ENCODE peak calls at places on chromosomes 3 and 15, in four cellular contexts. One of them, this sample, is unnamed.

GRCh38 chr15:37016287-37016686 is 84.1 kb downstream of the MEIS2 start:
- DNase-seq in HepG2: no peak
- DNase-seq in K562: no peak
- DNase-seq in GM12878: no peak
- DNase-seq in this sample: no peak

GRCh38 chr3:177236704-177237103 is 39.4 kb upstream of the TBL1XR1 start:
- DNase-seq in HepG2: no peak
- DNase-seq in K562: no peak
- DNase-seq in GM12878: no peak
- DNase-seq in this sample: no peak

GRCh38 chr3:171865191-171865865 is 22.2 kb downstream of the TMEM212 start:
- DNase-seq in HepG2: no peak
- DNase-seq in K562: no peak
- DNase-seq in GM12878: no peak
- DNase-seq in this sample: no peak

GRCh38 chr3:14319654-14320182 is 82.7 kb upstream of the SLC6A6 start:
- DNase-seq in HepG2: peak
- DNase-seq in K562: peak
- DNase-seq in GM12878: peak
- DNase-seq in this sample: peak

GRCh38 chr3:50156991-50157493 is 1.9 kb downstream of the SEMA3F start:
- DNase-seq in HepG2: no peak
- DNase-seq in K562: peak
- DNase-seq in GM12878: no peak
- DNase-seq in this sample: peak

GRCh38 chr15:55277116-55277564 is 12.5 kb downstream of the RAB27A start:
- DNase-seq in HepG2: no peak
- DNase-seq in K562: no peak
- DNase-seq in GM12878: peak
- DNase-seq in this sample: no peak

GRCh38 chr3:128556949-128557348 is 63.9 kb upstream of the GATA2 start:
- DNase-seq in HepG2: no peak
- DNase-seq in K562: no peak
- DNase-seq in GM12878: no peak
- DNase-seq in this sample: no peak

GRCh38 chr15:101652783-101653430 is 726 bp upstream of the TM2D3 start:
- DNase-seq in HepG2: no peak
- DNase-seq in K562: peak
- DNase-seq in GM12878: no peak
- DNase-seq in this sample: peak

GRCh38 chr3:132543016-132543739 is 53.9 kb upstream of the ACKR4 start:
- DNase-seq in HepG2: peak
- DNase-seq in K562: peak
- DNase-seq in GM12878: peak
- DNase-seq in this sample: no peak

GRCh38 chr3:46489875-46490274 is 7.9 kb upstream of the RTP3 start:
- DNase-seq in HepG2: no peak
- DNase-seq in K562: no peak
- DNase-seq in GM12878: no peak
- DNase-seq in this sample: no peak

GRCh38 chr15:22960126-22960525 is 20.0 kb downstream of the CYFIP1 start:
- DNase-seq in HepG2: no peak
- DNase-seq in K562: no peak
- DNase-seq in GM12878: no peak
- DNase-seq in this sample: no peak

GRCh38 chr3:185473290-185473815 is 25.5 kb downstream of the TMEM41A start:
- DNase-seq in HepG2: no peak
- DNase-seq in K562: peak
- DNase-seq in GM12878: no peak
- DNase-seq in this sample: no peak

GRCh38 chr3:110620118-110620517 is 451.5 kb upstream of the NECTIN3 start:
- DNase-seq in HepG2: no peak
- DNase-seq in K562: peak
- DNase-seq in GM12878: no peak
- DNase-seq in this sample: no peak

GRCh38 chr3:12884104-12884742 is 42.9 kb upstream of the RPL32 start:
- DNase-seq in HepG2: no peak
- DNase-seq in K562: no peak
- DNase-seq in GM12878: no peak
- DNase-seq in this sample: no peak

GRCh38 chr3:157390713-157391515 is 45.7 kb upstream of the PTX3 start:
- DNase-seq in HepG2: no peak
- DNase-seq in K562: no peak
- DNase-seq in GM12878: no peak
- DNase-seq in this sample: no peak
- TF ChIP-seq ETV6 in HepG2: no peak
- TF ChIP-seq ETV6 in K562: no peak
- TF ChIP-seq ETV6 in GM12878: no peak
- TF ChIP-seq ETV6 in this sample: no peak

GRCh38 chr15:78984041-78984440 is 39.2 kb upstream of the CTSH start:
- DNase-seq in HepG2: no peak
- DNase-seq in K562: no peak
- DNase-seq in GM12878: no peak
- DNase-seq in this sample: no peak
- TF ChIP-seq ETV6 in HepG2: no peak
- TF ChIP-seq ETV6 in K562: no peak
- TF ChIP-seq ETV6 in GM12878: no peak
- TF ChIP-seq ETV6 in this sample: no peak

GRCh38 chr3:151894219-151894618 is 20.8 kb downstream of the SUCNR1 start:
- DNase-seq in HepG2: no peak
- DNase-seq in K562: no peak
- DNase-seq in GM12878: no peak
- DNase-seq in this sample: no peak

GRCh38 chr3:151895881-151896661 is 22.6 kb downstream of the SUCNR1 start:
- DNase-seq in HepG2: no peak
- DNase-seq in K562: no peak
- DNase-seq in GM12878: no peak
- DNase-seq in this sample: no peak

GRCh38 chr3:151900460-151900859 is 27.0 kb downstream of the SUCNR1 start:
- DNase-seq in HepG2: no peak
- DNase-seq in K562: no peak
- DNase-seq in GM12878: no peak
- DNase-seq in this sample: no peak

GRCh38 chr3:151895478-151895877 is 22.0 kb downstream of the SUCNR1 start:
- DNase-seq in HepG2: no peak
- DNase-seq in K562: no peak
- DNase-seq in GM12878: no peak
- DNase-seq in this sample: no peak

DNA sequence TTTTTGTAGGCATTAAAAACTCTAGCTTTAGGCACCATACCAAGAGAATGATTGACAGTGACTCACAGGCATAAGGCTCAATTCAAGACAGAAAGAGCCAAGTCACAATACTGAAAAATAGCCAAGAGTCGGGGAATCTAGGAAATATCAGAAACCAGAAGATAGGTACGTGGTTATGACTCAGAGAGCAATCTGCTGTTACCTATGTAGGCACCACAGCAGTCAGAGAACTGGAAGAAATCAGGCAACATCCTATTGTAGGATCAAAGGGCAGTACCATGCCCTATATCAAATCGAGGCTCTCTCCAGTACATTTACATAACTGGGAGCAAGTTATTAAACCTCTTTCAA is 23.2 kb downstream of the SUCNR1 start:
- DNase-seq in HepG2: no peak
- DNase-seq in K562: no peak
- DNase-seq in GM12878: no peak
- DNase-seq in this sample: no peak
- TF ChIP-seq ETV6 in HepG2: no peak
- TF ChIP-seq ETV6 in K562: no peak
- TF ChIP-seq ETV6 in GM12878: no peak
- TF ChIP-seq ETV6 in this sample: no peak

GRCh38 chr15:82543155-82543554 is 2.9 kb upstream of the RPS17 start:
- DNase-seq in HepG2: no peak
- DNase-seq in K562: peak
- DNase-seq in GM12878: no peak
- DNase-seq in this sample: no peak

GRCh38 chr15:82540055-82540983 is at the start of gene RPS17:
- DNase-seq in HepG2: peak
- DNase-seq in K562: peak
- DNase-seq in GM12878: peak
- DNase-seq in this sample: peak

GRCh38 chr15:82539690-82540054 is 585 bp downstream of the RPS17 start:
- DNase-seq in HepG2: no peak
- DNase-seq in K562: peak
- DNase-seq in GM12878: no peak
- DNase-seq in this sample: no peak

GRCh38 chr15:82538961-82539689 is 1.1 kb downstream of the RPS17 start:
- DNase-seq in HepG2: peak
- DNase-seq in K562: peak
- DNase-seq in GM12878: no peak
- DNase-seq in this sample: no peak

DNA sequence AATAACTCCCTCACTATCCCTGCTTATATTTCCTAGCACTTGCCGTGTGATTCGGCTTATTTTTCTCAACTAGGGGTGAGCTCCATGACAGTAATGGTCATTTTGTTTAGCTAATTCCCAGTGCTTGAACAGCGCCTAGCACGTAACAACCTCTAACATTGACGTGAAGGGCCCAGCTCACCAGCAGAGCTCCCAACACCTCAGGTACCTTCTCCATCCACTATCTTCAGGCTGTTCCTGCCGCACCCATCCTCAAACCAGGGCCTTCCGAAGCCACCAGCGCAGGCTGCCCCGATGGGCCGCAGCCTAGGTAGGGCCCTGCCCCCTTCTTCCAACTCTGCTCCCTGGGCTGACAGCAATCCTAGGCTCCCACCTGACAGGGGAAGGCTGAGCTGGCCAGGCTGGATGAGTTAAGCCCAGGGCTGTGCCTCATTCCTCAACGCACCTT is 751 bp upstream of the RPS17 start:
- DNase-seq in HepG2: no peak
- DNase-seq in K562: peak
- DNase-seq in GM12878: no peak
- DNase-seq in this sample: peak
- TF ChIP-seq ETV6 in HepG2: no peak
- TF ChIP-seq ETV6 in K562: no peak
- TF ChIP-seq ETV6 in GM12878: no peak
- TF ChIP-seq ETV6 in this sample: no peak

DNA sequence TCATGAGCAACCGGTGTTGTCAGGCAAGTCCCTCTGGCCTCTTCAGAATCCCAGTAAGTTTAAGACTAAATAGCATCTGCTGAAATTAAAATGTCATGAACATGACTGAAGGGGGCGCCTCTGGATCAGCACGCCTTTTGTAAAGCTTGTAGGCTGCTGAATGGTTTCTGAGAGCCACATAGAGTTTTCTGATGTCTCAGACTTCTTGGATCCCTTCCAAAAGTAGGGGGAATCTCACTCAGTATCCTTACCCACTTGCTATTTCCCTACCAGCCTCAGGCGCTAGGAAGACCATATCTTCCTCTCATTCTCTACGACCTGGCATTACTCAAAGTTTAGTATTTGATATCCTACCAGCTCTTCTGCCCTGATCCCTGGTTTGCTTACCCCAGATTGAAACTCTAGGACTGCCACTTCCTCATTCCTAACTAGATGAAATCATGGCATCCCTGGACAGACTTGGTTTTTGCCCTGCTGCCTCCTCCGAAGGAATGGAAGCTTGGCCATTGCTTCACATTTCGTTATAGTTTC is 62.7 kb upstream of the CD47 start:
- DNase-seq in HepG2: peak
- DNase-seq in K562: peak
- DNase-seq in GM12878: no peak
- DNase-seq in this sample: peak
- TF ChIP-seq ETV6 in HepG2: no peak
- TF ChIP-seq ETV6 in K562: no peak
- TF ChIP-seq ETV6 in GM12878: no peak
- TF ChIP-seq ETV6 in this sample: no peak

GRCh38 chr15:67947254-67948039 is 106.7 kb upstream of the PIAS1 start:
- DNase-seq in HepG2: peak
- DNase-seq in K562: no peak
- DNase-seq in GM12878: no peak
- DNase-seq in this sample: no peak

GRCh38 chr15:67945131-67945530 is 105.3 kb upstream of the RNU6-1 start:
- DNase-seq in HepG2: no peak
- DNase-seq in K562: no peak
- DNase-seq in GM12878: no peak
- DNase-seq in this sample: no peak

GRCh38 chr15:67946701-67947100 is 106.9 kb upstream of the RNU6-1 start:
- DNase-seq in HepG2: no peak
- DNase-seq in K562: no peak
- DNase-seq in GM12878: peak
- DNase-seq in this sample: no peak

GRCh38 chr15:67943961-67944674 is 104.3 kb upstream of the RNU6-1 start:
- DNase-seq in HepG2: no peak
- DNase-seq in K562: no peak
- DNase-seq in GM12878: no peak
- DNase-seq in this sample: no peak

GRCh38 chr15:67945951-67946700 is 106.3 kb upstream of the RNU6-1 start:
- DNase-seq in HepG2: peak
- DNase-seq in K562: peak
- DNase-seq in GM12878: no peak
- DNase-seq in this sample: peak
- TF ChIP-seq ETV6 in HepG2: no peak
- TF ChIP-seq ETV6 in K562: no peak
- TF ChIP-seq ETV6 in GM12878: no peak
- TF ChIP-seq ETV6 in this sample: no peak

DNA sequence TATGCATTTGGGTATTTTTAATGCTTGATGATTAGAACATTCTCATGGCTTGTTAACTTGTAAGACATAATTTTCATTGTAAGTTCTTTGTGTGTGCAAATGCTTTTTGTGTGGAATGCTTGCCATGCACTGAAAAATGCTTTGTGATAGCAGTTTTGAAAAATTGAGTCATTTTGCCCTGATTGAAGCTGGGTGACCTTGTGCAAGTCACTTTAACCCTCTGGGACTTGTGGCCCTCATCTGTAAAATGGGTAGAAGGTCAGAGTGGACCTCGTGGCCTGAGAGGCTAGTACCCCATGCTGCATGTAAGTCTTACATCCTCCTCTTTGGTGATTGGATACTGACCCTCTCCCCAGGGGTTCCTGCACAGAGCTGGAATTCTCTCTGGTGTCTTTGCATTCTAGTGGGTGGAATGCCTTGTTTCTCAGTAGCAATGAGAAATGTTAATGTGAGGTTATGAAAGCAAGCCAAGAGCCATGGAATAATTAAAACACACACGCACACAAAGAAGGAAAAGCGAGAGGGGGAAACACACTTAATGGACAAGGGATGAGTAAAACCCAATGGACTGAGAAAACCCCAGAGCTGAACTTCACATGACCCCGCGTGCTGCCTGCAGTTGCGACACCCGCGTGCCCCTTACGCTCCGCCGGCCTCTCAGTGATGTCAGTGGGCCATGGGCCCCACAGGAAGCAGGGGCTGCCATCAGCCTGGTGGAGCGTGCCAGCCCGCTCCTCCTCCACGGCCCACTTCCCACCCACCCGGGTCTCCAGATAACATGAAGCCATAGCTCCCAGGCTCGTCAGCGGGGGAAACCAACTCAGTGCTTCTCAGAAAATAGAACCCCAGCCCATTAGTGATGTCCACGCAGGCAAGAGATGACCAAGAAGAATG is 44.0 kb downstream of the SMAD3 start:
- DNase-seq in HepG2: peak
- DNase-seq in K562: no peak
- DNase-seq in GM12878: no peak
- DNase-seq in this sample: no peak
- TF ChIP-seq ETV6 in HepG2: no peak
- TF ChIP-seq ETV6 in K562: no peak
- TF ChIP-seq ETV6 in GM12878: peak
- TF ChIP-seq ETV6 in this sample: no peak

This sample was measured in WTC11.